ENCODE peak calls at places on chromosomes 16 and 17, in seven cellular contexts. One of them, this sample, is unnamed.

GRCh38 chr17:64682261-64683181 is 20.4 kb upstream of the SMURF2 start:
- DNase-seq in H1: no peak
- DNase-seq in HCT116: no peak
- DNase-seq in GM12878: no peak
- DNase-seq in SK-N-SH: no peak
- DNase-seq in HepG2: no peak
- DNase-seq in K562: no peak
- DNase-seq in this sample: no peak

GRCh38 chr17:14557482-14557881 is 256.6 kb downstream of the HS3ST3B1 start:
- DNase-seq in H1: no peak
- DNase-seq in GM12878: no peak
- DNase-seq in K562: no peak
- DNase-seq in SK-N-SH: no peak
- DNase-seq in HCT116: no peak
- DNase-seq in HepG2: no peak
- DNase-seq in this sample: no peak

GRCh38 chr17:39167492-39167891 is 1.5 kb upstream of the ARL5C start:
- DNase-seq in K562: no peak
- DNase-seq in SK-N-SH: no peak
- DNase-seq in H1: no peak
- DNase-seq in HepG2: no peak
- DNase-seq in HCT116: no peak
- DNase-seq in GM12878: no peak
- DNase-seq in this sample: no peak

GRCh38 chr16:86198201-86199118 is 299.5 kb downstream of the IRF8 start:
- DNase-seq in K562: no peak
- DNase-seq in GM12878: no peak
- DNase-seq in H1: no peak
- DNase-seq in SK-N-SH: no peak
- DNase-seq in HCT116: no peak
- DNase-seq in HepG2: no peak
- DNase-seq in this sample: no peak

GRCh38 chr17:9350083-9350482 is 225.5 kb downstream of the STX8 start:
- DNase-seq in SK-N-SH: no peak
- DNase-seq in GM12878: no peak
- DNase-seq in HepG2: peak
- DNase-seq in K562: no peak
- DNase-seq in H1: no peak
- DNase-seq in HCT116: peak
- DNase-seq in this sample: peak

GRCh38 chr16:49618955-49619354 is 237.0 kb downstream of the ZNF423 start:
- DNase-seq in K562: no peak
- DNase-seq in GM12878: no peak
- DNase-seq in HepG2: no peak
- DNase-seq in SK-N-SH: no peak
- DNase-seq in HCT116: no peak
- DNase-seq in H1: no peak
- DNase-seq in this sample: no peak

GRCh38 chr17:69246726-69247375 is 18.2 kb upstream of the ABCA10 start:
- DNase-seq in HCT116: peak
- DNase-seq in K562: peak
- DNase-seq in HepG2: peak
- DNase-seq in GM12878: peak
- DNase-seq in SK-N-SH: peak
- DNase-seq in H1: no peak
- DNase-seq in this sample: peak

GRCh38 chr16:4594433-4595410 is 20.0 kb downstream of the UBALD1 start:
- DNase-seq in HCT116: no peak
- DNase-seq in GM12878: no peak
- DNase-seq in HepG2: no peak
- DNase-seq in K562: no peak
- DNase-seq in H1: no peak
- DNase-seq in SK-N-SH: peak
- DNase-seq in this sample: no peak

GRCh38 chr16:84334058-84334457 is 34.3 kb upstream of the ATP2C2 start:
- DNase-seq in GM12878: no peak
- DNase-seq in HCT116: no peak
- DNase-seq in HepG2: no peak
- DNase-seq in SK-N-SH: no peak
- DNase-seq in H1: no peak
- DNase-seq in K562: no peak
- DNase-seq in this sample: no peak

GRCh38 chr16:87956169-87956770 is 5.0 kb downstream of the BANP start:
- DNase-seq in GM12878: peak
- DNase-seq in H1: no peak
- DNase-seq in HepG2: no peak
- DNase-seq in SK-N-SH: no peak
- DNase-seq in HCT116: no peak
- DNase-seq in K562: peak
- DNase-seq in this sample: no peak

GRCh38 chr17:6753006-6753445 is 2.8 kb upstream of the XAF1 start:
- DNase-seq in HepG2: peak
- DNase-seq in GM12878: no peak
- DNase-seq in HCT116: no peak
- DNase-seq in SK-N-SH: no peak
- DNase-seq in K562: no peak
- DNase-seq in H1: no peak
- DNase-seq in this sample: no peak

GRCh38 chr17:68134046-68134637 is 98.6 kb downstream of the KPNA2 start:
- DNase-seq in HepG2: no peak
- DNase-seq in HCT116: no peak
- DNase-seq in H1: no peak
- DNase-seq in K562: no peak
- DNase-seq in GM12878: no peak
- DNase-seq in SK-N-SH: no peak
- DNase-seq in this sample: no peak

GRCh38 chr17:58577696-58578095 is 63.3 kb upstream of the MTMR4 start:
- DNase-seq in K562: peak
- DNase-seq in H1: no peak
- DNase-seq in GM12878: no peak
- DNase-seq in HepG2: peak
- DNase-seq in HCT116: peak
- DNase-seq in SK-N-SH: peak
- DNase-seq in this sample: peak

GRCh38 chr16:185691-186090 is 5.4 kb downstream of the HBQ1 start:
- DNase-seq in H1: no peak
- DNase-seq in HepG2: no peak
- DNase-seq in SK-N-SH: no peak
- DNase-seq in GM12878: no peak
- DNase-seq in HCT116: no peak
- DNase-seq in K562: no peak
- DNase-seq in this sample: no peak

GRCh38 chr17:2965621-2966275 is 97.7 kb downstream of the OR1D5 start:
- DNase-seq in SK-N-SH: peak
- DNase-seq in K562: no peak
- DNase-seq in HCT116: peak
- DNase-seq in GM12878: no peak
- DNase-seq in HepG2: no peak
- DNase-seq in H1: no peak
- DNase-seq in this sample: no peak

GRCh38 chr17:66904760-66905637 is 59.5 kb upstream of the CACNG4 start:
- DNase-seq in SK-N-SH: peak
- DNase-seq in GM12878: no peak
- DNase-seq in HepG2: peak
- DNase-seq in K562: no peak
- DNase-seq in HCT116: no peak
- DNase-seq in H1: no peak
- DNase-seq in this sample: no peak

GRCh38 chr17:51228177-51228576 is 31.7 kb downstream of the MBTD1 start:
- DNase-seq in HepG2: no peak
- DNase-seq in GM12878: no peak
- DNase-seq in K562: no peak
- DNase-seq in H1: no peak
- DNase-seq in SK-N-SH: no peak
- DNase-seq in HCT116: no peak
- DNase-seq in this sample: no peak

DNA sequence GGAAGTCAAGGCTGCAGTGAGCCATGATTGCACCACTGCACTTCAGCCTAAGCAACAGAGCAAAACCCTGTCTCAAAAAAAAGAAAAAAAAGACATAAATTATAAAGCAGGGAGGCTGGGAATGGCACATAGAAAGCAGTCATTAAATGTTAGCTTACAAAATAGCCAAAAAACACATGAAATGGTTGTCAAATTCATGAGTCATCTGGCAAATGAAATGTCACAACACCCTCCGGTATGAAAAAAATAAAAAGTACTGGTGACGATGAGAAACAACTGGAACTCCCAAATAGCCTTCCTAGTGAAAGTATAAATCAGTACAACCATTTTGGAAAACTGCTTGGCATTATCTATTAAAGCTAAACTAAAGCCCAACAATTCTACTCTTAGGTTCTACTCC is 3.6 kb upstream of the KATNB1 start:
- DNase-seq in HepG2: no peak
- DNase-seq in H1: no peak
- DNase-seq in GM12878: no peak
- DNase-seq in K562: no peak
- DNase-seq in SK-N-SH: no peak
- DNase-seq in HCT116: no peak
- DNase-seq in this sample: no peak
- TF ChIP-seq SIN3A in HepG2: no peak
- TF ChIP-seq SIN3A in H1: no peak
- TF ChIP-seq SIN3A in GM12878: no peak
- TF ChIP-seq SIN3A in K562: no peak
- TF ChIP-seq SIN3A in SK-N-SH: no peak
- TF ChIP-seq SIN3A in HCT116: no peak
- TF ChIP-seq SIN3A in this sample: no peak

GRCh38 chr17:80877095-80877828 is 114.4 kb upstream of the CHMP6 start:
- DNase-seq in SK-N-SH: no peak
- DNase-seq in HCT116: no peak
- DNase-seq in K562: no peak
- DNase-seq in HepG2: no peak
- DNase-seq in GM12878: peak
- DNase-seq in H1: no peak
- DNase-seq in this sample: no peak

GRCh38 chr17:80878876-80879722 is 112.5 kb upstream of the CHMP6 start:
- DNase-seq in K562: no peak
- DNase-seq in HepG2: no peak
- DNase-seq in H1: no peak
- DNase-seq in GM12878: no peak
- DNase-seq in SK-N-SH: no peak
- DNase-seq in HCT116: no peak
- DNase-seq in this sample: no peak

GRCh38 chr17:80879723-80880649 is 111.7 kb upstream of the CHMP6 start:
- DNase-seq in SK-N-SH: no peak
- DNase-seq in GM12878: no peak
- DNase-seq in HCT116: no peak
- DNase-seq in K562: no peak
- DNase-seq in HepG2: no peak
- DNase-seq in H1: no peak
- DNase-seq in this sample: no peak

GRCh38 chr17:80880650-80880989 is 111.0 kb upstream of the CHMP6 start:
- DNase-seq in SK-N-SH: no peak
- DNase-seq in K562: no peak
- DNase-seq in HepG2: no peak
- DNase-seq in HCT116: no peak
- DNase-seq in GM12878: no peak
- DNase-seq in H1: no peak
- DNase-seq in this sample: no peak

GRCh38 chr17:80877829-80878303 is 113.8 kb upstream of the CHMP6 start:
- DNase-seq in H1: no peak
- DNase-seq in HCT116: no peak
- DNase-seq in HepG2: no peak
- DNase-seq in SK-N-SH: no peak
- DNase-seq in K562: no peak
- DNase-seq in GM12878: no peak
- DNase-seq in this sample: no peak
- H3K4me3 ChIP-seq in H1: no peak
- H3K4me3 ChIP-seq in HCT116: no peak
- H3K4me3 ChIP-seq in HepG2: no peak
- H3K4me3 ChIP-seq in SK-N-SH: no peak
- H3K4me3 ChIP-seq in K562: no peak
- H3K4me3 ChIP-seq in GM12878: no peak
- H3K4me3 ChIP-seq in this sample: no peak

DNA sequence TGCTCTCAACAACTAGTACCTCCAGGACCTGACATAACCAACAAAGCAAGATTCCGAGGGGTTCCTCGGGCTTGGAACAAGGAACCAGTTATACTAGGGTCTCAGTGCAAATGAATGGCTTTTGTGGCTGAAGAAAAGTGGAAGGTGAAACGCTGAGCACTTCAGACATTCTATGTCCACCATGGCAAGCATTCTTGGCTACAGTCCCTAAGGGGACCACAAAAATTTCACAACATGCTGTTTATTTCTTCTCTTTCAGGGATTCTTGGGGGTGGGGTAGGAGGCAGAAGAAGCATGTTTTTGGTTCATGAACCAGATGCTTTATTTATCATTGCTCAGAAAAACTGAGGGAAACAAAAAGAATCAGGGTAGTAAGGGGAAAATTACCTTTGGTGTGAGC is 479.9 kb upstream of the CDH11 start:
- DNase-seq in K562: no peak
- DNase-seq in GM12878: no peak
- DNase-seq in HepG2: no peak
- DNase-seq in HCT116: no peak
- DNase-seq in SK-N-SH: no peak
- DNase-seq in H1: no peak
- DNase-seq in this sample: no peak
- TF ChIP-seq SIN3A in K562: no peak
- TF ChIP-seq SIN3A in GM12878: no peak
- TF ChIP-seq SIN3A in HepG2: no peak
- TF ChIP-seq SIN3A in HCT116: no peak
- TF ChIP-seq SIN3A in SK-N-SH: no peak
- TF ChIP-seq SIN3A in H1: no peak
- TF ChIP-seq SIN3A in this sample: no peak

GRCh38 chr17:49996121-49996494 is 1.1 kb upstream of the DLX3 start:
- DNase-seq in HCT116: no peak
- DNase-seq in H1: no peak
- DNase-seq in HepG2: no peak
- DNase-seq in GM12878: no peak
- DNase-seq in SK-N-SH: no peak
- DNase-seq in K562: no peak
- DNase-seq in this sample: no peak

GRCh38 chr17:49995055-49995738 is at the start of gene DLX3:
- DNase-seq in SK-N-SH: peak
- DNase-seq in HCT116: no peak
- DNase-seq in HepG2: no peak
- DNase-seq in GM12878: no peak
- DNase-seq in H1: peak
- DNase-seq in K562: no peak
- DNase-seq in this sample: no peak

GRCh38 chr17:49992933-49993422 is 2.0 kb downstream of the DLX3 start:
- DNase-seq in SK-N-SH: peak
- DNase-seq in HCT116: no peak
- DNase-seq in H1: no peak
- DNase-seq in K562: no peak
- DNase-seq in GM12878: no peak
- DNase-seq in HepG2: no peak
- DNase-seq in this sample: no peak

GRCh38 chr17:49993423-49994037 is 1.5 kb downstream of the DLX3 start:
- DNase-seq in SK-N-SH: peak
- DNase-seq in HCT116: no peak
- DNase-seq in K562: no peak
- DNase-seq in GM12878: no peak
- DNase-seq in H1: no peak
- DNase-seq in HepG2: no peak
- DNase-seq in this sample: no peak

GRCh38 chr17:49994085-49995054 is 654 bp downstream of the DLX3 start:
- DNase-seq in GM12878: no peak
- DNase-seq in SK-N-SH: peak
- DNase-seq in H1: no peak
- DNase-seq in K562: no peak
- DNase-seq in HepG2: no peak
- DNase-seq in HCT116: no peak
- DNase-seq in this sample: no peak
- H3K4me3 ChIP-seq in GM12878: no peak
- H3K4me3 ChIP-seq in SK-N-SH: peak
- H3K4me3 ChIP-seq in H1: peak
- H3K4me3 ChIP-seq in K562: no peak
- H3K4me3 ChIP-seq in HepG2: no peak
- H3K4me3 ChIP-seq in HCT116: no peak
- H3K4me3 ChIP-seq in this sample: peak

GRCh38 chr16:72149676-72150464 is 22.1 kb downstream of the PMFBP1 start:
- DNase-seq in GM12878: no peak
- DNase-seq in HCT116: no peak
- DNase-seq in HepG2: peak
- DNase-seq in K562: no peak
- DNase-seq in SK-N-SH: no peak
- DNase-seq in H1: no peak
- DNase-seq in this sample: no peak
- TF ChIP-seq SIN3A in GM12878: no peak
- TF ChIP-seq SIN3A in HCT116: no peak
- TF ChIP-seq SIN3A in HepG2: no peak
- TF ChIP-seq SIN3A in K562: no peak
- TF ChIP-seq SIN3A in SK-N-SH: no peak
- TF ChIP-seq SIN3A in H1: no peak
- TF ChIP-seq SIN3A in this sample: no peak

This sample was measured in Panc1.